ENCODE peak calls at places on chromosomes 6 and 20, in seven cellular contexts. E is CD4-positive, alpha-beta T cell; J is fibroblast of mammary gland; Q is hypothalamus; Z is left cardiac atrium; W is SK-N-DZ; V is activated CD4-positive, alpha-beta T cell treated with anti-CD3 and anti-CD28 coated beads, Interleukin-2, amount 50 U/mL, for 24 hours. F is an unnamed sample.

GRCh38 chr6:18207949-18208348 is 52.7 kb downstream of the KDM1B start:
- DNase-seq in E (no peak), J (no peak), Q (no peak), Z (no peak), W (peak; percentile 36), V (no peak), F (no peak)

GRCh38 chr20:61908057-61909026 is 157.3 kb downstream of the TAF4 start:
- DNase-seq in E (no peak), J (no peak), Q (no peak), Z (no peak), W (no peak), V (no peak), F (no peak)

GRCh38 chr6:37988696-37989095 is 169.2 kb downstream of the ZFAND3 start:
- DNase-seq in E (no peak), J (no peak), Q (no peak), Z (no peak), W (no peak), V (no peak), F (no peak)

GRCh38 chr6:89951574-89952360 is 57.5 kb downstream of the GJA10 start:
- DNase-seq in E (no peak), J (peak; percentile 33), Q (no peak), Z (no peak), W (peak; percentile 16), V (no peak), F (no peak)

GRCh38 chr6:148617522-148617921 is 129.3 kb upstream of the UST start:
- DNase-seq in E (no peak), J (peak; percentile 58), Q (no peak), Z (no peak), W (no peak), V (no peak), F (no peak)

GRCh38 chr6:135935951-135936601 is 84.6 kb downstream of the PDE7B start:
- DNase-seq in E (no peak), J (peak; percentile 85), Q (peak; percentile 14), Z (peak; percentile 33), W (no peak), V (no peak), F (no peak)

GRCh38 chr6:24926192-24926591 is 9.6 kb downstream of the RIPOR2 start:
- DNase-seq in E (no peak), J (no peak), Q (no peak), Z (no peak), W (no peak), V (no peak), F (no peak)

GRCh38 chr6:136783495-136784270 is 8.6 kb downstream of the MAP3K5 start:
- DNase-seq in E (no peak), J (no peak), Q (no peak), Z (no peak), W (no peak), V (no peak), F (no peak)

GRCh38 chr6:117448732-117449131 is 23.0 kb upstream of the ROS1 start:
- DNase-seq in E (no peak), J (peak; percentile 94), Q (no peak), Z (no peak), W (no peak), V (no peak), F (no peak)